ENCODE peak calls at places on chromosome 11, in four cellular contexts. D is IMR-90, B is K562, Z is GM12878. P is an unnamed sample.

GRCh38 chr11:115391162-115391561 is 113.1 kb downstream of the CADM1 start:
- DNase-seq in D (no peak), B (no peak), Z (no peak), P (no peak)

GRCh38 chr11:73072935-73073481 is 69.1 kb downstream of the FCHSD2 start:
- DNase-seq in D (peak), B (no peak), Z (peak), P (no peak)

GRCh38 chr11:7896026-7896785 is 34.9 kb downstream of the OR10A6 start:
- DNase-seq in D (no peak), B (no peak), Z (no peak), P (no peak)

GRCh38 chr11:74278721-74279148 is 32.7 kb downstream of the P4HA3 start:
- DNase-seq in D (peak), B (no peak), Z (no peak), P (no peak)

GRCh38 chr11:26878959-26879581 is 114.8 kb upstream of the FIBIN start:
- DNase-seq in D (no peak), B (no peak), Z (no peak), P (no peak)

GRCh38 chr11:94546886-94547285 is 3.2 kb downstream of the FUT4 start:
- DNase-seq in D (no peak), B (no peak), Z (no peak), P (no peak)

GRCh38 chr11:108970221-108970991 is 305.5 kb downstream of the DDX10 start:
- DNase-seq in D (no peak), B (no peak), Z (no peak), P (no peak)

GRCh38 chr11:118226294-118226693 is 1.5 kb upstream of the JAML start:
- DNase-seq in D (no peak), B (no peak), Z (no peak), P (no peak)

GRCh38 chr11:130738618-130739017 is 177.7 kb downstream of the SNX19 start:
- DNase-seq in D (peak), B (no peak), Z (no peak), P (no peak)

GRCh38 chr11:112227471-112227870 is 1.2 kb downstream of the PTS start:
- DNase-seq in D (no peak), B (no peak), Z (no peak), P (no peak)

GRCh38 chr11:87405356-87405755 is 367.6 kb downstream of the TMEM135 start:
- DNase-seq in D (no peak), B (no peak), Z (no peak), P (no peak)

GRCh38 chr11:111417011-111417765 is 38.1 kb upstream of the POU2AF1 start:
- DNase-seq in D (peak), B (no peak), Z (peak), P (peak)

GRCh38 chr11:132531921-132532320 is 1000.4 kb downstream of the OPCML start:
- DNase-seq in D (no peak), B (no peak), Z (no peak), P (no peak)

GRCh38 chr11:78651923-78652602 is 77.4 kb upstream of the NARS2 start:
- DNase-seq in D (no peak), B (no peak), Z (no peak), P (no peak)

GRCh38 chr11:1906146-1906545 is 13.4 kb upstream of the TNNT3 start:
- DNase-seq in D (no peak), B (no peak), Z (no peak), P (no peak)

GRCh38 chr11:27699926-27700350 is 317 bp downstream of the BDNF start:
- DNase-seq in D (no peak), B (no peak), Z (no peak), P (no peak)

GRCh38 chr11:119697445-119697844 is 31.6 kb downstream of the NECTIN1 start:
- DNase-seq in D (no peak), B (no peak), Z (no peak), P (no peak)

GRCh38 chr11:120780239-120780638 is 243.7 kb upstream of the TBCEL start:
- DNase-seq in D (peak), B (no peak), Z (no peak), P (no peak)

GRCh38 chr11:78351193-78351592 is 66.4 kb downstream of the GAB2 start:
- DNase-seq in D (no peak), B (no peak), Z (no peak), P (no peak)

GRCh38 chr11:121563003-121563402 is 110.2 kb upstream of the SORL1-AS1 start:
- DNase-seq in D (no peak), B (no peak), Z (no peak), P (no peak)

GRCh38 chr11:118615996-118616395 is 8.6 kb downstream of the PHLDB1 start:
- DNase-seq in D (no peak), B (no peak), Z (no peak), P (no peak)

GRCh38 chr11:67439321-67440228 is 2.1 kb upstream of the PTPRCAP start:
- DNase-seq in D (no peak), B (no peak), Z (no peak), P (peak)

GRCh38 chr11:118530683-118531596 is at the start of gene TMEM25:
- DNase-seq in D (peak), B (peak), Z (no peak), P (peak)

GRCh38 chr11:128627666-128628342 is 40.4 kb upstream of the ETS1 start:
- DNase-seq in D (no peak), B (no peak), Z (no peak), P (no peak)

GRCh38 chr11:6655020-6655789 is 404 bp downstream of the DCHS1 start:
- DNase-seq in D (no peak), B (no peak), Z (no peak), P (no peak)

GRCh38 chr11:66739983-66740382 is 11.0 kb upstream of the SPTBN2 start:
- DNase-seq in D (peak), B (no peak), Z (no peak), P (no peak)

GRCh38 chr11:65165847-65166317 is 4.2 kb upstream of the SPDYC start:
- DNase-seq in D (no peak), B (no peak), Z (no peak), P (peak)

DNA sequence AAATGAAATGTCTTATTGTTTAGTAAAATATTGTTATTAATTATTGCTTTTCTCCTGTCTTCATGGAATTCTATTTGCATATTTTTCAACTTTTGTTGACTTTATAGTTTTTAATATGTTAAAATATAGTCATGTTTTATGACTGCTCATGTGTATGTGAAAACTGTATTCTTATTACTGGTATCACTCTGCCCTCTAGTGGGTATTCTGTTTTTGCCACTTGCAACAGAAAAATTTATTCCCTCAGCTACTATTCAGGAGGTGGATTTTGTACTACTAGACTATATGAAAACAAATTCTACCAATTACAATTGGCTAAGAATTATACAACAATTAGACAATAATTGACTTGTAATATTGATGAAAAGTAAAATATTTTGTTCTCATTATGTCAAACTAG is 45.0 kb downstream of the OR4C6 start:
- DNase-seq in D (peak), B (peak), Z (peak), P (peak)
- TF ChIP-seq BHLHE40 in D (no peak), B (no peak), Z (no peak), P (no peak)

DNA sequence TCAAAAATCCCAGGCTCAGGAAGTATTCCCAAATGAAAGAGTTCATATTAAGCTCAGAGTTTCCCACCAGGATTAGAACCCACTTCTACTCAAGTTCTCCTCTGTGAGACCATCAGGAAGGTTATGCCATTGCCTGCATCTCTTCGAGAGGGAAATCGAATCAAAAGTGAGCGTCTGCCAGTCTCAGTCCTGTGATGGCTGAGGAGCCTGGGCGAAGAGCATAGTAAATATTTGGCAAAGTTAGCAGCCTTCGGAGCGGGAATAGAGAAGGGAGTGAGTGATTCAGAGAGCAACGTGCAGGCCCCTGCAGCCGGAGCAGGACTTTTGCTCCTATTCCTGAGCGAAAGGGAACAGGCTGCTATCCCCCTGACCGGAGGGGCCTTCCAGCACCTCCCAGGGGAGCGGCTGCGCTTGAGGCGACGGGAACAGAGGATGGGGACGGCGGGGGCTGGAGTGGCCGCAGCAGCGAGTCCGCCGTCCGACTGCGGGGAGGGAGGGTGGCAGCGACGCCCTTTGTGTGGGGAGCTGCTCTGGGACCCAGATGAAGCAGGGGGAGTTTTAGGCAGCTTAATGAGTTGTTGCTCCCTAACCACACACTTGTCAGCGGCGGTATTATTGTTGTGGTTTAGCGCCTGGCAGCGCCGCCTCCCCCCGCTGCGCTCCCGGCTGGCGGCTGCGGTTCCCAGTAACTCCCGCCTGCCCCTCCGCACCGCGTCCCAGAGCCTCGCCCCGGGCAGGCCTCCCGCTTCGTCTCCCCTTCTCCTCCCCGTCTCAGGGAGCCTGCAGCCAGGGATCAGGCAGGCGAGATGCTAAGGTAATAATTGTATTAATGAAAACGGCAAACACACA is 21.7 kb upstream of the NRGN start:
- DNase-seq in D (peak), B (no peak), Z (no peak), P (peak)
- H3K9ac ChIP-seq in D (peak), B (no peak), Z (no peak), P (no peak)

GRCh38 chr11:32436751-32437405 is 1.5 kb upstream of the WT1 start:
- DNase-seq in D (no peak), B (no peak), Z (no peak), P (no peak)

GRCh38 chr11:32435152-32435480 is 223 bp downstream of the WT1 start:
- DNase-seq in D (no peak), B (no peak), Z (no peak), P (no peak)

GRCh38 chr11:32435511-32435946 is at the start of gene WT1:
- DNase-seq in D (no peak), B (peak), Z (no peak), P (no peak)

GRCh38 chr11:32437406-32438345 is 2.3 kb upstream of the WT1 start:
- DNase-seq in D (no peak), B (no peak), Z (no peak), P (no peak)

GRCh38 chr11:32435947-32436750 is 810 bp upstream of the WT1 start:
- DNase-seq in D (no peak), B (no peak), Z (no peak), P (no peak)
- H3K4me3 ChIP-seq in D (no peak), B (peak), Z (no peak), P (peak)

DNA sequence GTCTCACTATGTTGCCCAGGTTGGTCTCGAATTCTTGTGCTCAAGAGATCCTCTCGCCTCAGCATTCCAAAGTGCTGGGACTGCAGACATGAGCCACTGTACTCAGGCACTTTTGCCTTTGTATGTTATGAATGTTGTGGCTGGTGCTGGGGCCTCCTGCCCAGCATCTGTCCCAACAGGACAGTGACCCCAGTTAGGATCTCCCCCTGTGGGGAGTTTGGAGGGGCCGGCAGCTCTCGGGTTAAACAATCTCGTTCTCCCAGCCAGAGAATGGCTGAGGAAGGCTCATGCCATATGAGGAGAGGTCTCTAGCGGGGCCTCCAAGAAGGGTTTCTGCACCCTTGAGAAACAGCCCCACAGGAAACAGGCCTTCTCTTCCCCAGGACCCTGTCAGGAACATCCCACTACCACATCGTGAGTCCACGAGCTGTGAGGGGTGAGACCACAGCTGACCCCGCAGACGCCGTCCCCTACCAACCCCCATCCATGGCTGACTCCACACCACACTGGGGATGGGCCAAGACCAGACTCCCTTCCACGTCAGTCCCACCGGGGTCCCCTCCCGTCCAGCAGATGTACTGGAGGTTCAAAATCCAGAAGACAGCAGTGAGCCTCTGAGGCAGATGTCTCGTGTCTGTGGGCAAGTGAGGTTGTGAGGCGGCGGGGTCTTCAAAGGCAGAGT is 54.1 kb downstream of the SHANK2 start:
- DNase-seq in D (no peak), B (no peak), Z (no peak), P (no peak)
- TF ChIP-seq BHLHE40 in D (no peak), B (no peak), Z (no peak), P (no peak)

GRCh38 chr11:19674831-19675230 is 37.8 kb upstream of the NAV2 start:
- DNase-seq in D (no peak), B (no peak), Z (no peak), P (no peak)

GRCh38 chr11:19674420-19674819 is 38.2 kb upstream of the NAV2 start:
- DNase-seq in D (no peak), B (no peak), Z (no peak), P (no peak)

GRCh38 chr11:19675397-19675796 is 37.2 kb upstream of the NAV2 start:
- DNase-seq in D (no peak), B (no peak), Z (no peak), P (no peak)

GRCh38 chr11:19672591-19673206 is 39.9 kb upstream of the NAV2 start:
- DNase-seq in D (no peak), B (no peak), Z (no peak), P (no peak)

DNA sequence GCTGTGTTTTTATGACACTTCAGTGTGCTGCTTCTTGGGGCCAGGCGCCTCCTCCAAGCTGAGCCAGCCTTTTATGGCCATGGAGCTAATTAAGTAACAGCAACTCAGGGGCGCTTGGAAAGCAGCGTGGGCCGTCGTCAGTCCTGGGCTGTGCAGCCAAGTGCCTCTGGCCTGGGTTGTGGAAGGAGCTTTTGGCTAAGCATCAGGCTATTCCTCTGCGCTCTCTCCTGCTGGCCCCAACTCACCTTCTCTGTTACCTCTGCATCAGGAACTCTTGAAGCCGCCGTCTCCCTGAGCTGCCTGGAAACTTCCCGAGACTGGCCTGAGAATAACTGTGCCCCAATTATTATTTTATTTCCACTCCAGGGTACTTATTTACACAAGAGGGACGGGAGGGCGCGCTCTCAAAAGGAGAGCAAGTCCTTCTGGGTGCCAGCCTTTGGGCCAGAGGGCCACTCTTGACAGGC is 38.7 kb upstream of the NAV2 start:
- DNase-seq in D (no peak), B (no peak), Z (no peak), P (no peak)
- H3K9ac ChIP-seq in D (no peak), B (no peak), Z (no peak), P (no peak)

GRCh38 chr11:10601722-10602281 is 33.3 kb upstream of the LYVE1 start:
- DNase-seq in D (no peak), B (no peak), Z (no peak), P (no peak)
- H3K4me3 ChIP-seq in D (no peak), B (no peak), Z (no peak), P (no peak)

DNA sequence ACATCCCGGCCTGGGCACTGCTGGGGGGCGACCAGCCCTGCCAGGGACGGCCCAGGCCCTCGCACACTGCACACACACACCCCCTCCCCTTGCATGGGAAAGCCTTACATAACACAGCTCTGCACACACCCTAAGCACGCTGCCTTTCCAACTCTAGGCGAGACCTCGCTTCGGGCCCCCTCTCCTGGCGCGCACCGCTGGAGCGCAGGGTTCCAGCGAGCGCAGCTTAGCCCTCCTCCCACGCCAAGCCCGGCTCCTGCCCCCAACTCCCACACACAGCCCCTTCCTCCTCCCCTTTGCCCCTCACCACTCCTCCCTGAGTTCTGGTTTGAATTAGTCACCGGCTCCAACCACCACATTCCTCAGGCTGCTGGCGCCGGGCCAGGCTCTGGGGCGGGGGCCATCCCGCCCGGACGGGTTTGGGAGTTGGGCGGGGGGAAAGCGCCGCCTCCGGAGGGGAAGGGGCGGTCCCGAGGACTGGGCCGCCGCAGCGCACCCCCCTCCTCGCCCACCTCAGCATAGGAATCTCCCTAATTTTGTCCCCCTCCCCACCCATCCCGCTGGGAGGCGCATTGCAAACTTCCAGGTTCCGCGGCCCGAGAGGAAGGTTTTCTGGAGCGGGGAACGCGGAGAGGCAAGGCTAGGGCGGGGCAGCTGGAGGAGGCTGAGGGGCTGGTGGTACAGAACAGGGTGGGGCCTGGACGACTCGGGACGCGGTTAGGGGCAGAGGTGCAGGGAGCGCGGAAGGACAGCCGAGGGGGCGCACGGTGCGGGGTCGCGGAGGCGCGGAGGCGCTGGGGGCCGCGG is 966 bp downstream of the AHNAK start:
- DNase-seq in D (peak), B (peak), Z (no peak), P (peak)
- TF ChIP-seq BHLHE40 in D (no peak), B (peak), Z (no peak), P (no peak)